ENCODE peak calls at places on chromosomes 12 and 14, in six cellular contexts. One of them, this sample, is unnamed. For H3K36me3, the result is how much of the 10 kb centered on the place peaks cover.

GRCh38 chr12:109855377-109855776 is 22.2 kb upstream of the TRPV4 start:
- DNase-seq in psoas muscle: no peak
- DNase-seq in aorta: no peak
- DNase-seq in CD8-positive, alpha-beta memory T cell: no peak
- DNase-seq in astrocyte: no peak
- DNase-seq in fibroblast of lung: no peak
- DNase-seq in this sample: no peak

GRCh38 chr14:67532998-67533753 is at the start of gene PLEKHH1:
- DNase-seq in fibroblast of lung: peak
- DNase-seq in CD8-positive, alpha-beta memory T cell: peak
- DNase-seq in astrocyte: peak
- DNase-seq in psoas muscle: peak
- DNase-seq in aorta: peak
- DNase-seq in this sample: peak

GRCh38 chr12:5171701-5172100 is 128.0 kb downstream of the KCNA5 start:
- DNase-seq in CD8-positive, alpha-beta memory T cell: no peak
- DNase-seq in aorta: no peak
- DNase-seq in fibroblast of lung: peak
- DNase-seq in astrocyte: peak
- DNase-seq in psoas muscle: no peak
- DNase-seq in this sample: peak

GRCh38 chr12:85191-85666 is 18.7 kb downstream of the IQSEC3 start:
- DNase-seq in psoas muscle: no peak
- DNase-seq in astrocyte: no peak
- DNase-seq in fibroblast of lung: no peak
- DNase-seq in aorta: no peak
- DNase-seq in CD8-positive, alpha-beta memory T cell: no peak
- DNase-seq in this sample: no peak

GRCh38 chr12:29611906-29612305 is 114.4 kb upstream of the OVCH1 start:
- DNase-seq in aorta: no peak
- DNase-seq in astrocyte: peak
- DNase-seq in CD8-positive, alpha-beta memory T cell: no peak
- DNase-seq in psoas muscle: no peak
- DNase-seq in fibroblast of lung: peak
- DNase-seq in this sample: no peak

GRCh38 chr12:132610051-132610759 is at the start of gene LRCOL1:
- DNase-seq in CD8-positive, alpha-beta memory T cell: no peak
- DNase-seq in fibroblast of lung: peak
- DNase-seq in psoas muscle: peak
- DNase-seq in aorta: no peak
- DNase-seq in astrocyte: peak
- DNase-seq in this sample: no peak

GRCh38 chr12:84408936-84409335 is 503.7 kb downstream of the SLC6A15 start:
- DNase-seq in psoas muscle: no peak
- DNase-seq in CD8-positive, alpha-beta memory T cell: no peak
- DNase-seq in astrocyte: no peak
- DNase-seq in fibroblast of lung: no peak
- DNase-seq in aorta: no peak
- DNase-seq in this sample: no peak

GRCh38 chr12:75712223-75712622 is 200.8 kb upstream of the KRR1 start:
- DNase-seq in fibroblast of lung: peak
- DNase-seq in astrocyte: peak
- DNase-seq in CD8-positive, alpha-beta memory T cell: no peak
- DNase-seq in aorta: no peak
- DNase-seq in psoas muscle: no peak
- DNase-seq in this sample: no peak

GRCh38 chr14:77909911-77910310 is 110.0 kb downstream of the ADCK1 start:
- DNase-seq in fibroblast of lung: no peak
- DNase-seq in CD8-positive, alpha-beta memory T cell: no peak
- DNase-seq in aorta: no peak
- DNase-seq in psoas muscle: no peak
- DNase-seq in astrocyte: no peak
- DNase-seq in this sample: no peak

GRCh38 chr14:50039734-50040400 is 76.5 kb downstream of the VCPKMT start:
- DNase-seq in astrocyte: peak
- DNase-seq in CD8-positive, alpha-beta memory T cell: no peak
- DNase-seq in aorta: peak
- DNase-seq in fibroblast of lung: peak
- DNase-seq in psoas muscle: peak
- DNase-seq in this sample: no peak

GRCh38 chr14:77791225-77791600 is 8.7 kb upstream of the ADCK1 start:
- DNase-seq in psoas muscle: no peak
- DNase-seq in astrocyte: no peak
- DNase-seq in aorta: no peak
- DNase-seq in CD8-positive, alpha-beta memory T cell: no peak
- DNase-seq in fibroblast of lung: no peak
- DNase-seq in this sample: no peak

GRCh38 chr12:12224240-12224940 is 42.5 kb downstream of the LRP6 start:
- DNase-seq in psoas muscle: no peak
- DNase-seq in astrocyte: peak
- DNase-seq in aorta: no peak
- DNase-seq in CD8-positive, alpha-beta memory T cell: no peak
- DNase-seq in fibroblast of lung: peak
- DNase-seq in this sample: no peak

GRCh38 chr12:19299765-19300164 is 139.5 kb upstream of the AEBP2 start:
- DNase-seq in fibroblast of lung: peak
- DNase-seq in CD8-positive, alpha-beta memory T cell: no peak
- DNase-seq in aorta: no peak
- DNase-seq in astrocyte: peak
- DNase-seq in psoas muscle: no peak
- DNase-seq in this sample: no peak

GRCh38 chr14:55141812-55142211 is 12.8 kb downstream of the LGALS3 start:
- DNase-seq in fibroblast of lung: no peak
- DNase-seq in aorta: no peak
- DNase-seq in CD8-positive, alpha-beta memory T cell: no peak
- DNase-seq in psoas muscle: no peak
- DNase-seq in astrocyte: no peak
- DNase-seq in this sample: no peak
- H3K36me3 ChIP-seq in fibroblast of lung: under half
- H3K36me3 ChIP-seq in aorta: under half
- H3K36me3 ChIP-seq in CD8-positive, alpha-beta memory T cell: under half
- H3K36me3 ChIP-seq in psoas muscle: under half
- H3K36me3 ChIP-seq in astrocyte: under half
- H3K36me3 ChIP-seq in this sample: under half

GRCh38 chr12:56585098-56585497 is 45.0 kb downstream of the BAZ2A start:
- DNase-seq in astrocyte: no peak
- DNase-seq in fibroblast of lung: no peak
- DNase-seq in CD8-positive, alpha-beta memory T cell: no peak
- DNase-seq in aorta: no peak
- DNase-seq in psoas muscle: no peak
- DNase-seq in this sample: no peak
- H3K36me3 ChIP-seq in astrocyte: under half
- H3K36me3 ChIP-seq in fibroblast of lung: under half
- H3K36me3 ChIP-seq in CD8-positive, alpha-beta memory T cell: under half
- H3K36me3 ChIP-seq in aorta: under half
- H3K36me3 ChIP-seq in psoas muscle: under half
- H3K36me3 ChIP-seq in this sample: under half

GRCh38 chr14:100362311-100362927 is 39.3 kb downstream of the SLC25A47 start:
- DNase-seq in aorta: no peak
- DNase-seq in fibroblast of lung: no peak
- DNase-seq in astrocyte: no peak
- DNase-seq in CD8-positive, alpha-beta memory T cell: no peak
- DNase-seq in psoas muscle: no peak
- DNase-seq in this sample: no peak

GRCh38 chr14:100364403-100364802 is 41.3 kb downstream of the SLC25A47 start:
- DNase-seq in fibroblast of lung: no peak
- DNase-seq in aorta: no peak
- DNase-seq in psoas muscle: no peak
- DNase-seq in CD8-positive, alpha-beta memory T cell: no peak
- DNase-seq in astrocyte: no peak
- DNase-seq in this sample: no peak

GRCh38 chr14:100365741-100366140 is 42.6 kb downstream of the SLC25A47 start:
- DNase-seq in CD8-positive, alpha-beta memory T cell: no peak
- DNase-seq in astrocyte: no peak
- DNase-seq in fibroblast of lung: no peak
- DNase-seq in aorta: no peak
- DNase-seq in psoas muscle: no peak
- DNase-seq in this sample: no peak

GRCh38 chr14:100361626-100362025 is 38.5 kb downstream of the SLC25A47 start:
- DNase-seq in fibroblast of lung: no peak
- DNase-seq in aorta: no peak
- DNase-seq in astrocyte: no peak
- DNase-seq in CD8-positive, alpha-beta memory T cell: no peak
- DNase-seq in psoas muscle: no peak
- DNase-seq in this sample: no peak

GRCh38 chr14:100363053-100363452 is 39.9 kb downstream of the SLC25A47 start:
- DNase-seq in aorta: no peak
- DNase-seq in psoas muscle: no peak
- DNase-seq in fibroblast of lung: no peak
- DNase-seq in CD8-positive, alpha-beta memory T cell: no peak
- DNase-seq in astrocyte: no peak
- DNase-seq in this sample: no peak
- H3K36me3 ChIP-seq in aorta: under half
- H3K36me3 ChIP-seq in psoas muscle: under half
- H3K36me3 ChIP-seq in fibroblast of lung: under half
- H3K36me3 ChIP-seq in CD8-positive, alpha-beta memory T cell: under half
- H3K36me3 ChIP-seq in astrocyte: under half
- H3K36me3 ChIP-seq in this sample: under half

GRCh38 chr12:66154776-66155175 is 15.0 kb downstream of the TMBIM4 start:
- DNase-seq in astrocyte: no peak
- DNase-seq in CD8-positive, alpha-beta memory T cell: no peak
- DNase-seq in aorta: no peak
- DNase-seq in psoas muscle: no peak
- DNase-seq in fibroblast of lung: peak
- DNase-seq in this sample: no peak
- H3K36me3 ChIP-seq in astrocyte: under half
- H3K36me3 ChIP-seq in CD8-positive, alpha-beta memory T cell: under half
- H3K36me3 ChIP-seq in aorta: under half
- H3K36me3 ChIP-seq in psoas muscle: under half
- H3K36me3 ChIP-seq in fibroblast of lung: under half
- H3K36me3 ChIP-seq in this sample: under half

DNA sequence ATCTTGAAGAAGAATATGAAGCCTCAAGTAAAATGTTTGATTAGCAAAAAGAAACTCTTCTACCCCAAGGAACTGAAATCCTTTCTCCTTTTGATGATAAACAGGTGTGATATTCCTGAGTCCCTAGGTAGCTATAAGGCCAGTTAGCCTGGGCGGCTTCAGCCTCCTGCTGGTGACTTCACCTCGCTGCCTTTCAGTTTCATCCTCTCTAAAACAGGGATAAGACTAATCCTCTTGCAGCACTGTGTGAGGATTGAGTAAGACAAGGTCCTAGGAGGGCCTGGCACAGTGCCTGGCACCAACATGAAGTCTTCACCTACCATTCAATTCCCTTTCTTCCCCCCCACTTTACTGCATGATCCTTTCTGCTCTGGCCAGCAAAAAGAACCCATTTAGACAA is 42.1 kb downstream of the CIT start:
- DNase-seq in CD8-positive, alpha-beta memory T cell: no peak
- DNase-seq in psoas muscle: no peak
- DNase-seq in astrocyte: no peak
- DNase-seq in aorta: no peak
- DNase-seq in fibroblast of lung: no peak
- DNase-seq in this sample: no peak
- H3K36me3 ChIP-seq in CD8-positive, alpha-beta memory T cell: under half
- H3K36me3 ChIP-seq in psoas muscle: under half
- H3K36me3 ChIP-seq in astrocyte: under half
- H3K36me3 ChIP-seq in aorta: under half
- H3K36me3 ChIP-seq in fibroblast of lung: under half
- H3K36me3 ChIP-seq in this sample: under half

GRCh38 chr12:130263996-130264395 is 73.7 kb upstream of the PIWIL1 start:
- DNase-seq in aorta: no peak
- DNase-seq in psoas muscle: no peak
- DNase-seq in fibroblast of lung: no peak
- DNase-seq in CD8-positive, alpha-beta memory T cell: no peak
- DNase-seq in astrocyte: no peak
- DNase-seq in this sample: no peak

GRCh38 chr12:130263025-130263424 is 74.7 kb upstream of the PIWIL1 start:
- DNase-seq in psoas muscle: no peak
- DNase-seq in CD8-positive, alpha-beta memory T cell: no peak
- DNase-seq in astrocyte: no peak
- DNase-seq in aorta: no peak
- DNase-seq in fibroblast of lung: no peak
- DNase-seq in this sample: no peak

GRCh38 chr12:130266751-130267150 is 70.9 kb upstream of the PIWIL1 start:
- DNase-seq in fibroblast of lung: no peak
- DNase-seq in astrocyte: no peak
- DNase-seq in CD8-positive, alpha-beta memory T cell: no peak
- DNase-seq in aorta: no peak
- DNase-seq in psoas muscle: no peak
- DNase-seq in this sample: no peak
- H3K36me3 ChIP-seq in fibroblast of lung: under half
- H3K36me3 ChIP-seq in astrocyte: under half
- H3K36me3 ChIP-seq in CD8-positive, alpha-beta memory T cell: under half
- H3K36me3 ChIP-seq in aorta: under half
- H3K36me3 ChIP-seq in psoas muscle: under half
- H3K36me3 ChIP-seq in this sample: under half

GRCh38 chr14:54981698-54982097 is 45.2 kb downstream of the WDHD1 start:
- DNase-seq in aorta: no peak
- DNase-seq in astrocyte: no peak
- DNase-seq in psoas muscle: no peak
- DNase-seq in CD8-positive, alpha-beta memory T cell: no peak
- DNase-seq in fibroblast of lung: peak
- DNase-seq in this sample: no peak
- H3K36me3 ChIP-seq in aorta: under half
- H3K36me3 ChIP-seq in astrocyte: under half
- H3K36me3 ChIP-seq in psoas muscle: under half
- H3K36me3 ChIP-seq in CD8-positive, alpha-beta memory T cell: under half
- H3K36me3 ChIP-seq in fibroblast of lung: under half
- H3K36me3 ChIP-seq in this sample: under half

GRCh38 chr12:99479149-99479548 is 168.4 kb upstream of the GARIN6 start:
- DNase-seq in astrocyte: no peak
- DNase-seq in aorta: no peak
- DNase-seq in CD8-positive, alpha-beta memory T cell: no peak
- DNase-seq in fibroblast of lung: no peak
- DNase-seq in psoas muscle: no peak
- DNase-seq in this sample: no peak
- H3K36me3 ChIP-seq in astrocyte: under half
- H3K36me3 ChIP-seq in aorta: under half
- H3K36me3 ChIP-seq in CD8-positive, alpha-beta memory T cell: under half
- H3K36me3 ChIP-seq in fibroblast of lung: under half
- H3K36me3 ChIP-seq in psoas muscle: under half
- H3K36me3 ChIP-seq in this sample: under half